ENCODE peak calls at places on chromosomes 6 and 20, in ten cellular contexts. M is GM04504, O is GM12891, N is Kasumi-1, G is NCI-H526 treated with DMSO at 0.1 percent for 48 hours, L is smooth muscle cell of the brain vasculature, W is HS-5, V is AG04450, B is right lobe of liver, R is ELR. T is an unnamed sample.

GRCh38 chr20:63565699-63566335 is 8.2 kb downstream of the HELZ2 start:
- DNase-seq in B (no peak), N (no peak), G (no peak), R (no peak), L (no peak), O (no peak), M (no peak), W (no peak), V (no peak), T (no peak)

GRCh38 chr6:100084301-100085161 is 90.5 kb upstream of the MCHR2 start:
- DNase-seq in O (no peak), M (peak), V (no peak), B (no peak), R (peak), W (no peak), L (no peak), N (no peak), G (no peak), T (peak)

GRCh38 chr6:116386581-116387299 is 16.0 kb downstream of the DSE start:
- DNase-seq in M (no peak), G (no peak), O (no peak), W (peak), L (no peak), B (no peak), V (no peak), R (peak), N (no peak), T (peak)

GRCh38 chr6:96926425-96926824 is 1.9 kb downstream of the KLHL32 start:
- DNase-seq in W (no peak), L (no peak), V (no peak), O (no peak), R (no peak), B (no peak), G (no peak), N (no peak), M (no peak), T (no peak)

GRCh38 chr6:108948252-108948651 is 100.0 kb downstream of the ARMC2 start:
- DNase-seq in L (no peak), N (no peak), O (no peak), B (no peak), W (no peak), M (no peak), G (peak), V (no peak), R (no peak), T (no peak)

GRCh38 chr20:1212607-1213396 is 9.5 kb downstream of the C20orf202 start:
- DNase-seq in B (peak), O (peak), M (peak), V (peak), R (peak), G (peak), N (peak), L (peak), W (peak), T (peak)

GRCh38 chr20:31670371-31671228 is 32.9 kb downstream of the COX4I2 start:
- DNase-seq in L (no peak), M (no peak), O (no peak), B (peak), W (no peak), N (no peak), G (no peak), V (no peak), R (no peak), T (peak)

GRCh38 chr6:45433533-45434400 is 56.0 kb upstream of the SUPT3H start:
- DNase-seq in B (no peak), W (no peak), N (peak), G (no peak), R (no peak), O (no peak), L (no peak), V (no peak), M (no peak), T (no peak)

GRCh38 chr20:54469952-54470351 is 5.4 kb upstream of the DOK5 start:
- DNase-seq in N (no peak), M (no peak), V (no peak), R (no peak), G (no peak), L (no peak), O (no peak), W (no peak), B (no peak), T (no peak)

GRCh38 chr20:61932711-61933480 is 132.8 kb downstream of the TAF4 start:
- DNase-seq in N (no peak), G (no peak), L (no peak), B (peak), W (no peak), V (no peak), O (no peak), R (no peak), M (no peak), T (no peak)

GRCh38 chr6:37903671-37904355 is 84.3 kb downstream of the ZFAND3 start:
- DNase-seq in L (no peak), V (no peak), O (no peak), B (no peak), G (no peak), W (no peak), M (no peak), R (no peak), N (no peak), T (no peak)

GRCh38 chr20:6040540-6040939 is 13.3 kb downstream of the LRRN4 start:
- DNase-seq in R (no peak), B (no peak), G (no peak), W (no peak), M (no peak), N (no peak), L (no peak), V (no peak), O (no peak), T (no peak)

GRCh38 chr6:16035488-16036080 is 93.3 kb upstream of the MYLIP start:
- DNase-seq in R (no peak), B (no peak), M (no peak), G (no peak), N (no peak), O (no peak), W (no peak), V (no peak), L (no peak), T (no peak)

GRCh38 chr6:127893541-127893940 is 7.3 kb downstream of the THEMIS start:
- DNase-seq in W (no peak), R (no peak), L (no peak), O (no peak), M (no peak), G (no peak), V (no peak), N (no peak), B (no peak), T (no peak)

GRCh38 chr20:21517566-21518277 is 3.9 kb upstream of the NKX2-2 start:
- DNase-seq in N (no peak), M (no peak), R (no peak), O (no peak), V (no peak), L (no peak), B (no peak), G (no peak), W (no peak), T (no peak)

GRCh38 chr6:148251286-148251685 is 91.4 kb upstream of the SASH1 start:
- DNase-seq in V (peak), W (no peak), N (peak), M (peak), O (no peak), B (no peak), R (peak), L (no peak), G (peak), T (peak)

GRCh38 chr20:40080059-40080652 is 608.9 kb downstream of the MAFB start:
- DNase-seq in W (no peak), O (no peak), V (no peak), B (no peak), G (peak), M (no peak), N (no peak), L (no peak), R (no peak), T (no peak)

GRCh38 chr20:5636841-5637240 is 113.4 kb upstream of the SHLD1 start:
- DNase-seq in M (no peak), O (no peak), V (no peak), W (no peak), R (no peak), N (no peak), L (no peak), G (no peak), B (no peak), T (no peak)

GRCh38 chr6:106628658-106629102 is 618 bp downstream of the RTN4IP1 start:
- DNase-seq in G (peak), W (no peak), V (no peak), R (no peak), L (no peak), O (no peak), M (no peak), B (no peak), N (no peak), T (peak)

GRCh38 chr6:4637691-4638433 is 138.3 kb upstream of the CDYL start:
- DNase-seq in V (peak), W (peak), G (no peak), N (no peak), O (no peak), B (no peak), R (peak), M (peak), L (no peak), T (peak)

GRCh38 chr20:6055161-6055783 is 1.4 kb upstream of the LRRN4 start:
- DNase-seq in W (no peak), M (no peak), G (no peak), V (no peak), L (no peak), R (no peak), O (no peak), N (no peak), B (no peak), T (no peak)

GRCh38 chr6:170135821-170136471 is 154.9 kb downstream of the DLL1 start:
- DNase-seq in R (no peak), O (no peak), V (no peak), W (no peak), L (no peak), M (no peak), N (no peak), G (no peak), B (peak), T (no peak)

GRCh38 chr20:53611449-53611894 is 17.8 kb upstream of the ZNF217 start:
- DNase-seq in V (peak), W (peak), N (peak), B (no peak), M (peak), G (no peak), O (no peak), R (peak), L (peak), T (peak)

GRCh38 chr6:2560903-2561698 is 189.6 kb downstream of the MYLK4 start:
- DNase-seq in W (no peak), B (no peak), M (no peak), G (no peak), R (no peak), O (no peak), V (no peak), L (no peak), N (no peak), T (no peak)

GRCh38 chr20:33566781-33567603 is 77.1 kb downstream of the CBFA2T2 start:
- DNase-seq in V (no peak), B (no peak), L (no peak), N (no peak), O (no peak), W (no peak), M (no peak), G (no peak), R (no peak), T (no peak)

GRCh38 chr6:108113557-108114519 is 39.3 kb upstream of the OSTM1 start:
- DNase-seq in L (no peak), V (peak), W (no peak), M (no peak), R (peak), O (peak), B (no peak), G (peak), N (peak), T (peak)